ENCODE peak calls at places on chromosomes 16 and 17, in four cellular contexts. O is A549, V is HepG2, E is GM12878. B is an unnamed sample. For H3K4me1, the result is how much of the 10 kb centered on the place peaks cover.

GRCh38 chr17:8997994-8998628 is 23.2 kb upstream of the NTN1 start:
- DNase-seq in O (peak), E (peak), V (peak), B (peak)

GRCh38 chr16:70700101-70701020 is 14.5 kb upstream of the MTSS2 start:
- DNase-seq in E (no peak), V (no peak), O (no peak), B (no peak)

GRCh38 chr16:25013751-25014499 is 1.2 kb downstream of the ARHGAP17 start:
- DNase-seq in E (peak), O (no peak), V (no peak), B (no peak)

GRCh38 chr16:55204094-55204493 is 119.9 kb upstream of the IRX6 start:
- DNase-seq in V (no peak), E (no peak), O (no peak), B (no peak)

GRCh38 chr16:15502041-15502725 is 67.8 kb downstream of the BMERB1 start:
- DNase-seq in O (peak), E (no peak), V (peak), B (no peak)

GRCh38 chr17:59332890-59333377 is 1.5 kb downstream of the YPEL2 start:
- DNase-seq in O (no peak), V (no peak), E (no peak), B (no peak)

GRCh38 chr16:27991876-27992275 is 71.6 kb downstream of the GSG1L start:
- DNase-seq in E (no peak), V (no peak), O (no peak), B (no peak)

GRCh38 chr16:82034981-82035612 is at the start of gene HSD17B2:
- DNase-seq in E (no peak), O (peak), V (peak), B (no peak)

GRCh38 chr17:53428913-53429312 is 393.8 kb upstream of the KIF2B start:
- DNase-seq in O (no peak), E (no peak), V (no peak), B (no peak)

GRCh38 chr17:55607736-55608341 is 96.6 kb upstream of the SMIM36 start:
- DNase-seq in O (peak), V (no peak), E (no peak), B (no peak)

GRCh38 chr17:52147872-52148271 is 10.6 kb downstream of the CA10 start:
- DNase-seq in O (no peak), V (no peak), E (no peak), B (no peak)

GRCh38 chr17:58475985-58476384 is 12.2 kb downstream of the HSF5 start:
- DNase-seq in O (no peak), E (no peak), V (no peak), B (no peak)

GRCh38 chr16:64362193-64362592 is 759.7 kb downstream of the CDH11 start:
- DNase-seq in V (no peak), E (no peak), O (no peak), B (no peak)

GRCh38 chr16:2950773-2951172 is 13.3 kb upstream of the KREMEN2 start:
- DNase-seq in O (no peak), E (no peak), V (no peak), B (no peak)

GRCh38 chr16:78560997-78561396 is 461.5 kb downstream of the WWOX start:
- DNase-seq in E (no peak), O (no peak), V (no peak), B (no peak)

GRCh38 chr16:78566397-78567073 is 467.1 kb downstream of the WWOX start:
- DNase-seq in O (no peak), E (no peak), V (no peak), B (no peak)

GRCh38 chr16:78562156-78562555 is 462.7 kb downstream of the WWOX start:
- DNase-seq in O (no peak), E (no peak), V (no peak), B (no peak)

GRCh38 chr16:78562650-78563049 is 463.2 kb downstream of the WWOX start:
- DNase-seq in V (no peak), E (no peak), O (no peak), B (no peak)

DNA sequence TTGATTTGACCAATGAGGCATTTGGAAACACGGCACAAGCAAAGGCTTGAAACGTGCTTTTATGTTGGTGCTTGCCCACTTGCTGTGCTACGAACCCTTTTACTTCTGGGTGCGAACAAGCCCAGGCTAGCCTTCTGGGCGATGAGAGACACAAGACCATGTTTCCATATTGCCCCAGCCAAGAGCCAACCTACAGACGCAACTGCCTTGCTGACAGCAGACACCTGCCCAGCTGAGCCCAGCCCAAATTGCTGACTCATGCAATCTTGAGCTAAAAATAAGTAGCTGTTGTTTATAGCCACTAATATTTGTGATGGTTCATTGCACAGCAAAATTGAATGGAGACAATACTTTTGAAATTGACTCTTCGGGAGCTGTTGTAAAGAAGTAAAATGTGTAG is 464.5 kb downstream of the WWOX start:
- DNase-seq in O (no peak), E (no peak), V (no peak), B (no peak)
- TF ChIP-seq PBX3 in O (no peak), E (no peak), V (no peak), B (no peak)

DNA sequence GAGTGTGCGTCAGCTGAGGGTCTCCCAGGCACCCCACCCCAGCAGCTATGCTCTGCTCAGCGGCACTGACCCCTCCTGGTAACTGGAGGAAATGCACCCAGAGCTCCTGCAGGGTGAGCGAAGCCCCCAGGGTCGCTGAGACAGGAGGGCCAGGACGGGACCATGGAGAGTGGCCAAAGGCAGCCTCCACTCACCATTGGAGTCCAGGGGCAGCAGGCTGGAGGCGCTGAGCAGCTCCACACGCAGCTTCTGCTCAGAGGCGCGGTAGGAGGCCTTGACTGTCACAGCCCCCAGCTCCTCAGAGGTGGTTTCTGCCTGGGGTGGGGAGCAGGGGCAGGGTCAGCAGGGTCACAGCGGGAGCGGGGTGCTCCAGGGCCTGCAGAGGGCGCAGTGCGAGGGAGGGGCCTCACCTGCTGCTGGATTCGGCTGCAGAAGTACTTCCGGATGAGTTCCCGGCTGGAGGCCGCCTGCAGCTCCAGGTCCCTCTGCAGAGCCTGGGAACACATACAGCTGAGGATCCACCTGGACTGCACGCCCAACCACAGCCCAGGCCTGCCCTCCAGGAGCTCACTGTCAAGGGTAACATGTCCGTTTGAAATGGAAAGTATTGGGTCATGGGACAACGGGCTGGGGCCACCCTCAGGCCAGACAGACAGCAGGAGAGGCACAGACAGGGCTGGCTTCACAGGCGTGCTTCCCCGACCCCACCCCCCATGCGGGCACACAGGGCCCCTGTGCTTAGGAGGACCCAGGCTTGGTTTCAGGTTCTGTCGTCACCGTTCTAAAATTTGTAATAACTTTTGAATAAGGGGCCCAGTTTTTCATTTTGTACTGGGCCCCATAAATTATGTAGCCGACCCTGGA is 13.8 kb downstream of the UNC13D start:
- DNase-seq in E (no peak), V (no peak), O (peak), B (peak)
- H3K4me1 ChIP-seq in E (under half), V (under half), O (under half), B (under half)

GRCh38 chr17:66518677-66519076 is 216.3 kb downstream of the PRKCA start:
- DNase-seq in V (no peak), E (no peak), O (no peak), B (peak)

GRCh38 chr17:66517336-66518009 is 215.1 kb downstream of the PRKCA start:
- DNase-seq in O (no peak), V (no peak), E (no peak), B (no peak)

GRCh38 chr17:66511125-66511524 is 208.7 kb downstream of the PRKCA start:
- DNase-seq in V (no peak), O (no peak), E (no peak), B (no peak)

GRCh38 chr17:66518108-66518507 is 215.7 kb downstream of the PRKCA start:
- DNase-seq in O (no peak), V (no peak), E (no peak), B (no peak)

DNA sequence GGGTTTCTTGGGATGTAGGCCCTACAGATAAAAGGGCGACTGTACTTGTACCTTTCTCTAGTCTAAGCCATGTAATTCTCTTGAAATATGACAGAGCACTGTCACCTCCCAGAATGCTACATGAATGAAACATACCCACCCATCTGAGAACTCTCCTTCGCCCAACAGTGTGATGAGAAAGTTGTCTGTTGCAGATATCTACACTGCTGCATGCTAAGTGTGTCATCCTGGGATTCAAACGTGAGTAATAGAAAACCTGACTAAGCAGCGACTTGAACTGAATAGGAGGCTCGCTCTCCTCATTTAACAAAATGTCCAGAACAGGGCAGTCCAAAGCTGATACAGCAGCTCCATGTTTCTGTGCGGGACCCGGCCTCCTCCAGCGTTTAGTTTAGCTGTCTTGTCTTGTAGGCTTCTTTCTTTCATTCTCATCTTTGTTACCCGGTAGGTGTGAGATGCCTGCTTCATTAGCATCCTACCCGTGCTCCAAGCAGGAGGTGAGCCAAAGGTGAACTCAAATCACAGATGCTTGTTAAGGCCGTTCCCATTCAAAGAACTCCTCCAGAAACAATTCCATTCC is 211.9 kb downstream of the PRKCA start:
- DNase-seq in O (no peak), V (no peak), E (no peak), B (no peak)
- H3K4me3 ChIP-seq in O (no peak), V (no peak), E (no peak), B (no peak)

DNA sequence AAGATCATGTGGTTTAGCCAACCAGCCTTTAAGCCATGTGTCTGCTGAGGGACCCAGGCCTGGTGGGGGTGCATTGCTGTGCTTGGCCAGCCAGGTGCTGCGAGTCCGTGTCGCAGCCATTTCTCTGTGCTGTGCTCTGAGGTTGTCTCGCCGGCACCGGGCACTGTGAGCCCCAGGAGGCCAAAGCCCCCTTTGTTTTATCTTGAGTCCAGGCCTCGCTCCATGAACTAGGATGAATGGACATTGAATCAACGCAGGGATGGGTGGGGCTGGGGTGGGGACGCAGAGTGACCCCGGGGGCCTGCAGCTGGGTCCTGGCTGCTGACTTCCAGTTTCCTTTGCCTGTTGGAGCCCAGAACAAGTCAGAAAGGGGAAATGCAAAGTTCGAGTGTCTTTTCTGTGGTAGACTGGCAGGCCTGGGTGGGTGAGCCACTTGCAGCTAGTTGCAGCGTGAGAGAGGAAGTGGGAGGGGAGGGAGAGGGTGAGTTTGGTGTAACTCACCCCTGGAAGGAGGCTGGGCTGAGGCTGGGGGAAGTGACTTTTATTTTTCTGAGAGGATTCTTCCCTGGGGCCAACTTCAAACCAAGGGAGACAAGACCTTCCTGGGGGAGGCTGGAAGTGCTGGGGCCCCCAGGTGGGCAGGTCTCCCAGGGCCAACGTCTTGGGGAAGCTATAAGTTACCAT is 324.7 kb downstream of the SEC14L1 start:
- DNase-seq in V (no peak), E (peak), O (no peak), B (no peak)
- TF ChIP-seq PBX3 in V (no peak), E (peak), O (no peak), B (no peak)

DNA sequence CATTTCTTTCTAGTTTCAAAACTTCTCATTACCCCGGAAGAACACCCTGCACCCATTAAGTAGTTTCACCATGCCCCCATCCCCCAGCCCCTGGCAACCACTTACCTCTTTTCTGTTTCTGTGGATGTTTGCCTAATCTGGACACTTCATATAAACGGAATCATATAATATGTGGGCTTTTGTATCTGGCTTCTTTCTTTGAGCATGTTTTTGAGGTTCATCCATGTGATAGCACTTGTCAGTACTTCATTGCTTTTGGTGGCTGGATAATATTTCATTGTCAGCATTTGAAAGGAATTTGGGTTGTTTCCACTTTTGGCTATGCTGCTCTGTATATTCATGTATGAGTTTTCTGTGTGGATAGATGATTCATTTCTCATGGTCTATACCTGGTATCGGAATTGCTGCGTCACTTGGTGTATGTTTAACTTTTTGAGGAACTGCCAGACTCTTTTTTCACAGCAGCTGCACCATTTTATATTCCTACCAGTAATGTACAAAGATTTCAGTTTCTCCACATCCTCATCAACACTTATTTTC is 30.0 kb upstream of the SLC5A10 start:
- DNase-seq in V (no peak), O (peak), E (peak), B (no peak)
- H3K4me1 ChIP-seq in V (half or more), O (under half), E (under half), B (under half)

DNA sequence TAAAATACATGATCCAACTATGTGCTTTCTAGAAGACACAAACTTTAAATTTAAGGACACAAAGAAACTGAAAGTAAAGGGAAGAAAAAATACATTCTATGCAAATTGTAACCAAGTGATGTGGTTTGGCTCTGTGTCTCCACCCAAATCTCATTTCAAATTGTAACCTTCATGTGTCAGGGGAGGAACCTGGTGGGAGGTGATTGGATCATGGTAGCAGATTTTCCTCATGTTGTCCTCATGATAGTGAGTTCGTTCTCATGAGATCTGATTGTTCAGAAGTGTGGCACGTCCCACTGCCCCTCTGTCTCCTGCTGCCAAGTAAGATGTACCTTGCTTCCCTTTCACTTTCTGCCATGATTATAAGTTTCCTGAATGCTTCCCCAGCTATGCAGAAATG is 15.0 kb downstream of the OR1A1 start:
- DNase-seq in O (no peak), E (no peak), V (no peak), B (no peak)
- H3K4me3 ChIP-seq in O (no peak), E (no peak), V (no peak), B (no peak)

DNA sequence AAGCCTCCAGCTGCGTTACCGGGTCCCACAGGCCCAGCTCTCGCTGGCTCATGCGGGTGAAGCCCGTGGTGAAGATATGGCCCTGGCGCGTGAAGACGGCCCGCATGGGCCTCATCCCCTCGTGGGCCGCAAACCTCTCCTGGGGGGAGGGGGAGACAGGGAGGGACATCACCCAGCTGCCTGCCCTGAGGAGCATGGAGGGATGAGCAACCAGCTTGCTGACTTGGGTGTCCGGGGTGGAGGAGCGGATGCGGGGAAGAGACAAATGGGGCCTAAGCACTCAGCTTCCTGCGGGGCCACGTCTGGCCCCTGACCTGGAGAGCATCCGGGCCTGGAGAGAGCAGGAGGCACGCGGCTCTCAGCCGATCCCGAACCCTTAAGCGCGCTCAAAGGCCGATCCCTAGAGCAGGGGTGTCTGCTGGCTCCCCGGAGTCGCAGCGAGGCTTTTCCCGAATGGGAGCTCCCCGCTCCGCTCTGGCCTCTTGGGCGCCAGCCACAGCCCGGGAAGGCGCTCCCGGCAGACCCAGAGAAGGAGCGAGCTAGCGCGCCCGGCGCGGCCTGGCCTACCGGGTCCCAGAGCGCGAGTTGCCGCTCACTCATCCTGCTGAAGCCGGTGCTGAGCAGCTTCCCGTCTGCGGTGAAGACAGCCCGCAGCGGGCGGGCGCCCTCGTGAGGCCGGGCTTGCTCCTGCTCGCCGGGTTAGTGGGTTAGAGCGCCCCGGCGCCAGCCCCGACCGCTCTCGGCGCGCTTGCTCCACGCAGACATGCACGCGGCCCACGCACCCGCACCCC is 5.0 kb downstream of the CORO6 start:
- DNase-seq in E (peak), V (peak), O (peak), B (no peak)
- TF ChIP-seq PBX3 in E (no peak), V (no peak), O (no peak), B (no peak)